ENCODE peak calls at places on chromosome 22, in ten cellular contexts. D, E, V, Z, A, U, X, L, F and R are unnamed samples.

GRCh38 chr22:41822289-41823057 is 10.4 kb upstream of the SREBF2 start:
- DNase-seq in D (no peak), E (no peak), V (no peak), Z (no peak), A (no peak), U (no peak), X (no peak), L (no peak), F (no peak), R (no peak)

GRCh38 chr22:26751217-26751616 is 93.8 kb downstream of the MIAT start:
- DNase-seq in D (no peak), E (no peak), V (peak; percentile 93), Z (no peak), A (no peak), U (no peak), X (no peak), L (no peak), F (no peak), R (no peak)

GRCh38 chr22:26287382-26288228 is 118.3 kb downstream of the SEZ6L start:
- DNase-seq in D (no peak), E (no peak), V (no peak), Z (no peak), A (no peak), U (no peak), X (no peak), L (no peak), F (no peak), R (peak; percentile 8)

GRCh38 chr22:25881353-25881752 is 139.4 kb downstream of the MYO18B start:
- DNase-seq in D (no peak), E (no peak), V (no peak), Z (no peak), A (no peak), U (no peak), X (no peak), L (no peak), F (no peak), R (no peak)

GRCh38 chr22:26302726-26303125 is 126.3 kb upstream of the ASPHD2 start:
- DNase-seq in D (no peak), E (no peak), V (no peak), Z (no peak), A (no peak), U (no peak), X (no peak), L (no peak), F (no peak), R (no peak)

GRCh38 chr22:25839755-25840154 is 97.8 kb downstream of the MYO18B start:
- DNase-seq in D (no peak), E (no peak), V (no peak), Z (no peak), A (no peak), U (no peak), X (no peak), L (no peak), F (no peak), R (no peak)

GRCh38 chr22:35746248-35746647 is 28.6 kb downstream of the APOL5 start:
- DNase-seq in D (no peak), E (no peak), V (no peak), Z (peak; percentile 48), A (no peak), U (no peak), X (no peak), L (peak; percentile 48), F (no peak), R (no peak)

GRCh38 chr22:45469573-45470383 is 32.9 kb upstream of the FBLN1 start:
- DNase-seq in D (no peak), E (no peak), V (no peak), Z (no peak), A (no peak), U (no peak), X (no peak), L (no peak), F (no peak), R (no peak)

GRCh38 chr22:39545310-39546063 is 12.9 kb upstream of the RPS19BP1 start:
- DNase-seq in D (peak; percentile 86), E (no peak), V (peak; percentile 95), Z (no peak), A (no peak), U (no peak), X (no peak), L (peak; percentile 56), F (no peak), R (no peak)

GRCh38 chr22:19717691-19718254 is 3.5 kb downstream of the SEPTIN5 start:
- DNase-seq in D (peak; percentile 82), E (peak; percentile 97), V (peak; percentile 89), Z (peak; percentile 81), A (no peak), U (peak; percentile 7), X (peak; percentile 61), L (peak; percentile 87), F (peak; percentile 64), R (no peak)

GRCh38 chr22:19579880-19580279 is 55.7 kb upstream of the CLDN5 start:
- DNase-seq in D (no peak), E (no peak), V (no peak), Z (peak; percentile 27), A (no peak), U (no peak), X (no peak), L (peak; percentile 34), F (no peak), R (no peak)

GRCh38 chr22:27372969-27373670 is 428.4 kb downstream of the MN1 start:
- DNase-seq in D (peak; percentile 56), E (no peak), V (peak; percentile 97), Z (no peak), A (no peak), U (no peak), X (no peak), L (no peak), F (no peak), R (no peak)

GRCh38 chr22:36532466-36532865 is 3.5 kb upstream of the EIF3D start:
- DNase-seq in D (no peak), E (no peak), V (no peak), Z (no peak), A (no peak), U (no peak), X (no peak), L (no peak), F (no peak), R (no peak)

GRCh38 chr22:19810381-19811141 is 44.1 kb downstream of the GNB1L start:
- DNase-seq in D (no peak), E (peak; percentile 70), V (peak; percentile 62), Z (no peak), A (no peak), U (peak; percentile 33), X (no peak), L (peak; percentile 10), F (no peak), R (no peak)

GRCh38 chr22:48310740-48311139 is 1516.9 kb downstream of the BRD1 start:
- DNase-seq in D (no peak), E (no peak), V (no peak), Z (no peak), A (no peak), U (no peak), X (no peak), L (no peak), F (no peak), R (no peak)

GRCh38 chr22:39808087-39808486 is 85.5 kb downstream of the ENTHD1 start:
- DNase-seq in D (no peak), E (no peak), V (peak; percentile 85), Z (no peak), A (no peak), U (no peak), X (no peak), L (no peak), F (no peak), R (no peak)

GRCh38 chr22:33787645-33788456 is 132.4 kb downstream of the LARGE1 start:
- DNase-seq in D (no peak), E (no peak), V (no peak), Z (no peak), A (no peak), U (no peak), X (no peak), L (no peak), F (no peak), R (no peak)

GRCh38 chr22:38029901-38030300 is 27.3 kb upstream of the PICK1 start:
- DNase-seq in D (no peak), E (no peak), V (peak; percentile 26), Z (no peak), A (no peak), U (no peak), X (no peak), L (no peak), F (no peak), R (no peak)
- H3K4me3 ChIP-seq in D (no peak overlapping the region), E (no peak overlapping the region), V (no peak overlapping the region), Z (no peak overlapping the region), A (no peak overlapping the region), U (no peak overlapping the region), X (no peak overlapping the region), L (no peak overlapping the region), F (no peak overlapping the region), R (no peak overlapping the region)

DNA sequence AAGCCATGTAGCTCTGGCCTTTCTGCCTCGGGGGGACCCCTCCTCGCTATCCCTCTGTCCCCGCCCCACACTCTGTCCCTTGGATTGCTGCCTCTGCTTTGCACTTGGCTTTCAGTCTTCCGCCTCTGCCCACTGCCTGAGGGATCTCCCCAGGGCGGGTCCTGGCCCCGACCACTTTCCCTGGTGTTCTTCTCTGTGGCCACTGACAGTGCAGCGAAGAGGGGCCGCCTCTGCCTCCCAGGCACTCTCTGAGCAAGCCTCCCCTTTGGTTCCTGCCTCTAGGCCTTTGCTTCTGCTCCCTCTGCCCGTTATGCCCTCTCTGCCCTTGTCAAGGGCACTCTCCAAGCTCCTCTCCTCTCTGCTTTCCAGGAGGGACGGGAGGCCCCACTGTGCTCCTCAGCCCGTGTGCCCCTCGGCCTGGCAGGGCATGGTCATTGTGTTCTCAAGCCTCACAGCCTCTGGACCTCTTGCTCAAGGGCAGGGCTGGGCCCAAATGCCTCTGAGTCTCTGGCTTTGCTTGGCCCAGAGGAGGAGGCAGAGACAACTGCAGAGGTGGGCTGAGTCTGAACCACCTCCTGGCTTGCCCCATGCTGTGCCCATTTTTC is 5.5 kb upstream of the MPPED1 start:
- DNase-seq in D (no peak), E (no peak), V (no peak), Z (no peak), A (no peak), U (no peak), X (no peak), L (no peak), F (no peak), R (no peak)
- H3K27ac ChIP-seq in D (no peak overlapping the region), E (no peak overlapping the region), V (no peak overlapping the region), Z (no peak overlapping the region), A (no peak overlapping the region), U (no peak overlapping the region), X (no peak overlapping the region), L (no peak overlapping the region), F (no peak overlapping the region), R (no peak overlapping the region)

GRCh38 chr22:23197836-23198235 is 17.5 kb downstream of the BCR start:
- DNase-seq in D (no peak), E (no peak), V (no peak), Z (no peak), A (no peak), U (no peak), X (no peak), L (no peak), F (no peak), R (no peak)
- H3K4me3 ChIP-seq in D (no peak overlapping the region), E (no peak overlapping the region), V (no peak overlapping the region), Z (no peak overlapping the region), A (no peak overlapping the region), U (no peak overlapping the region), X (no peak overlapping the region), L (no peak overlapping the region), F (no peak overlapping the region), R (no peak overlapping the region)

DNA sequence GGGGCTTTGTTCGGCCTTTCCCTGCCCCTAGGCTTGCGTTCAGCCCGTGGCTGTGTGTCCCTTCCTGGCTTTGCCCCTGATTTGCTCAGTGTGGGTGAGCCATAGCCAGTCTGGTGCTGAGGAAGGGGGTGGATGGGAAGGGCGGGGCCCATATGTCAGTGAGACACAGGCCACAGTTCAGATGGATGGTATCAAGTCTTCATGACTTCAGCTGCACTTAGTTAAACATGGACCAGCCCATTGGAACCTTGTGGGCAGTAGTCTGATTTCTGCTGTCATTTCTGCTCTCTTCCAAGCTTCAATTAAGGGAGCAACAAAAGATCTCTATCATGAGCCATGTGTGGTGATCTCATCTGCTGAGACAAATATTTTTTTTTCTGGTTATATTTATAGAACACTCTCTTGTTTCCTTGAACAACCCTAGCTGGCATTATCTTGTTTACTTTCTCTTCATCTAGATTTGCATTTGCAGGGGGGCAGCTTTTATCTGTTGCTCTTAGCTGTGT is 21.6 kb upstream of the PEX26 start:
- DNase-seq in D (no peak), E (no peak), V (no peak), Z (no peak), A (no peak), U (no peak), X (no peak), L (no peak), F (no peak), R (no peak)
- H3K27ac ChIP-seq in D (no peak overlapping the region), E (peak overlapping the region; percentile 60), V (no peak overlapping the region), Z (peak overlapping the region; percentile 41), A (peak overlapping the region; percentile 80), U (peak overlapping the region; percentile 81), X (no peak overlapping the region), L (peak overlapping the region; percentile 12), F (peak overlapping the region; percentile 86), R (peak overlapping the region; percentile 85)